ENCODE peak calls at places on chromosomes 2 and 18, in six cellular contexts. T is CD8-positive, alpha-beta T cell; Y is thoracic aorta; O is NB4; J is astrocyte of the spinal cord; Z is osteoblast. Q is an unnamed sample.

GRCh38 chr2:235278771-235279355 is 215.0 kb upstream of the AGAP1 start:
- DNase-seq in T (no peak), Y (no peak), O (no peak), J (peak), Z (no peak), Q (no peak)

GRCh38 chr2:21423854-21424253 is 300.1 kb downstream of the TDRD15 start:
- DNase-seq in T (no peak), Y (no peak), O (no peak), J (peak), Z (no peak), Q (no peak)

GRCh38 chr2:71898851-71899681 is 248.6 kb downstream of the CYP26B1 start:
- DNase-seq in T (no peak), Y (no peak), O (no peak), J (no peak), Z (no peak), Q (no peak)

GRCh38 chr2:135840601-135841000 is 3.6 kb upstream of the LCT start:
- DNase-seq in T (no peak), Y (no peak), O (no peak), J (peak), Z (no peak), Q (no peak)

GRCh38 chr2:28185881-28186280 is 206.8 kb upstream of the FOSL2 start:
- DNase-seq in T (no peak), Y (no peak), O (no peak), J (peak), Z (peak), Q (no peak)

GRCh38 chr2:136238214-136238551 is 120.2 kb upstream of the CXCR4 start:
- DNase-seq in T (no peak), Y (no peak), O (no peak), J (no peak), Z (no peak), Q (peak)

GRCh38 chr2:222756951-222757645 is 85.6 kb downstream of the MOGAT1 start:
- DNase-seq in T (no peak), Y (no peak), O (no peak), J (peak), Z (peak), Q (no peak)

GRCh38 chr2:119461811-119462210 is 30.2 kb downstream of the TMEM37 start:
- DNase-seq in T (no peak), Y (no peak), O (no peak), J (no peak), Z (peak), Q (no peak)

GRCh38 chr2:238127165-238128060 is 11.1 kb upstream of the KLHL30 start:
- DNase-seq in T (peak), Y (no peak), O (peak), J (peak), Z (peak), Q (no peak)
- TF ChIP-seq CTCF in T (no peak), Y (no peak), O (no peak), J (no peak), Z (no peak), Q (no peak)

GRCh38 chr18:9474983-9475642 is at the start of gene RALBP1:
- DNase-seq in T (peak), Y (peak), O (peak), J (peak), Z (peak), Q (peak)
- TF ChIP-seq CTCF in T (no peak), Y (no peak), O (no peak), J (peak), Z (no peak), Q (no peak)

GRCh38 chr2:108409768-108410167 is 32.0 kb downstream of the SULT1C4 start:
- DNase-seq in T (no peak), Y (no peak), O (no peak), J (peak), Z (no peak), Q (no peak)
- TF ChIP-seq CTCF in T (no peak), Y (no peak), O (no peak), J (no peak), Z (no peak), Q (no peak)

GRCh38 chr2:155377178-155377780 is 678.8 kb downstream of the KCNJ3 start:
- DNase-seq in T (no peak), Y (no peak), O (peak), J (peak), Z (no peak), Q (no peak)
- TF ChIP-seq CTCF in T (no peak), Y (no peak), O (no peak), J (peak), Z (peak), Q (peak)

GRCh38 chr2:224802407-224802806 is 86.2 kb upstream of the CCDC195 start:
- DNase-seq in T (no peak), Y (no peak), O (no peak), J (no peak), Z (no peak), Q (no peak)

GRCh38 chr2:224801360-224801759 is 85.2 kb upstream of the CCDC195 start:
- DNase-seq in T (no peak), Y (no peak), O (no peak), J (no peak), Z (no peak), Q (no peak)

GRCh38 chr2:224807153-224807964 is 91.2 kb upstream of the CCDC195 start:
- DNase-seq in T (no peak), Y (no peak), O (no peak), J (no peak), Z (no peak), Q (no peak)
- TF ChIP-seq CTCF in T (no peak), Y (no peak), O (no peak), J (peak), Z (peak), Q (no peak)

GRCh38 chr2:219468410-219469185 is 30.1 kb upstream of the GMPPA start:
- DNase-seq in T (no peak), Y (no peak), O (no peak), J (no peak), Z (no peak), Q (no peak)

GRCh38 chr2:219471476-219472371 is 27.0 kb upstream of the GMPPA start:
- DNase-seq in T (no peak), Y (no peak), O (no peak), J (no peak), Z (no peak), Q (no peak)

GRCh38 chr2:219469186-219469724 is 29.4 kb upstream of the GMPPA start:
- DNase-seq in T (no peak), Y (no peak), O (peak), J (peak), Z (peak), Q (no peak)

GRCh38 chr2:219472629-219473187 is 26.0 kb upstream of the GMPPA start:
- DNase-seq in T (no peak), Y (no peak), O (no peak), J (no peak), Z (no peak), Q (no peak)

GRCh38 chr2:219470429-219470828 is 28.3 kb upstream of the GMPPA start:
- DNase-seq in T (no peak), Y (no peak), O (no peak), J (no peak), Z (no peak), Q (no peak)
- TF ChIP-seq CTCF in T (no peak), Y (no peak), O (no peak), J (no peak), Z (no peak), Q (no peak)